ENCODE peak calls at places on chromosomes 7 and 10, in five cellular contexts. U is endothelial cell of umbilical vein, F is heart left ventricle, C is fibroblast of lung, D is HCT116. R is an unnamed sample. For H3K27me3 and H3K9me3, the result is how much of the 10 kb centered on the place peaks cover.

GRCh38 chr10:82558208-82558607 is 683.2 kb downstream of the NRG3 start:
- DNase-seq in U (peak), F (no peak), C (no peak), D (no peak), R (peak)

GRCh38 chr10:104456817-104457657 is 103.4 kb downstream of the CFAP58 start:
- DNase-seq in U (no peak), F (no peak), C (no peak), D (no peak), R (no peak)

GRCh38 chr7:155925682-155926081 is 113.4 kb upstream of the SHH start:
- DNase-seq in U (no peak), F (no peak), C (no peak), D (no peak), R (no peak)

GRCh38 chr7:112421666-112422486 is 28.4 kb upstream of the IFRD1 start:
- DNase-seq in U (no peak), F (no peak), C (no peak), D (no peak), R (peak)

GRCh38 chr10:60942604-60943269 is 1.2 kb downstream of the RHOBTB1 start:
- DNase-seq in U (peak), F (peak), C (peak), D (no peak), R (no peak)

GRCh38 chr10:116437076-116437692 is 9.5 kb downstream of the PNLIPRP3 start:
- DNase-seq in U (no peak), F (no peak), C (no peak), D (no peak), R (no peak)

GRCh38 chr7:3107889-3108570 is 64.4 kb upstream of the CARD11 start:
- DNase-seq in U (no peak), F (no peak), C (no peak), D (no peak), R (no peak)

GRCh38 chr7:122014697-122015096 is 129.4 kb downstream of the AASS start:
- DNase-seq in U (peak), F (no peak), C (peak), D (no peak), R (no peak)

GRCh38 chr10:95401704-95402469 is 111.1 kb upstream of the PDLIM1 start:
- DNase-seq in U (no peak), F (no peak), C (no peak), D (no peak), R (no peak)

GRCh38 chr7:71900556-71900955 is 511.6 kb downstream of the CALN1 start:
- DNase-seq in U (no peak), F (no peak), C (no peak), D (no peak), R (no peak)

GRCh38 chr7:74187915-74188675 is 13.9 kb downstream of the EIF4H start:
- DNase-seq in U (peak), F (no peak), C (peak), D (no peak), R (peak)

GRCh38 chr10:75431180-75432111 is at the start of gene LRMDA:
- DNase-seq in U (no peak), F (peak), C (no peak), D (no peak), R (no peak)

GRCh38 chr10:75432176-75432575 is 752 bp downstream of the LRMDA start:
- DNase-seq in U (no peak), F (no peak), C (no peak), D (no peak), R (no peak)

GRCh38 chr10:75432763-75433162 is 1.3 kb downstream of the LRMDA start:
- DNase-seq in U (no peak), F (no peak), C (no peak), D (no peak), R (no peak)

GRCh38 chr10:75434292-75434691 is 2.9 kb downstream of the LRMDA start:
- DNase-seq in U (no peak), F (no peak), C (no peak), D (no peak), R (no peak)

DNA sequence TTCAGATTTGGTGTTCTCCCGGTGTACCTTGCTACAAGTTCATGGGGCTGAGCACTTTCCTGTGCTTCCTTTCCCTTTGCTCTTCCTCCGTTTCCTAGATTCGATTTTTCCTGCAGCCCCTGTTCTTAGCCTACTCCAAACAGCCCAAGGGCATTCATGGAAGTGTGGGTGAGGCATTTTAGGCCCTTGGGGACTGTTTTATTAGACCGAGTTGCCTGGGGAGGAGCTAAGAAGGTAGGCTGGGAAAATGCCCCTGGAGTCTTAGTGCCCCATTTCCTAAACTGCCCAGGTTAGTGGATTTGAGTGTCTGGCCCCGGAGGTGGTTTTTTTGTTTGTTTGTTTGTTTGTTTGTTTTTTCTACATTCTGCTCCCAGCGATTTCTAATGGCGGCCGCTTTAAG is 1.8 kb downstream of the LRMDA start:
- DNase-seq in U (no peak), F (no peak), C (no peak), D (no peak), R (no peak)
- H3K27me3 ChIP-seq in U (under half), F (under half), C (under half), D (under half), R (half or more)

GRCh38 chr10:89615824-89616223 is 29.2 kb downstream of the PANK1 start:
- DNase-seq in U (peak), F (no peak), C (no peak), D (no peak), R (no peak)

GRCh38 chr10:89615105-89615504 is 29.9 kb downstream of the PANK1 start:
- DNase-seq in U (no peak), F (no peak), C (no peak), D (no peak), R (no peak)

GRCh38 chr10:89609730-89610393 is 35.2 kb downstream of the PANK1 start:
- DNase-seq in U (no peak), F (no peak), C (no peak), D (no peak), R (no peak)

GRCh38 chr10:89611282-89611681 is 33.8 kb downstream of the PANK1 start:
- DNase-seq in U (no peak), F (no peak), C (no peak), D (no peak), R (no peak)

GRCh38 chr10:89613582-89613981 is 31.5 kb downstream of the PANK1 start:
- DNase-seq in U (no peak), F (no peak), C (no peak), D (no peak), R (no peak)
- H3K9me3 ChIP-seq in U (under half), F (under half), C (under half), D (under half), R (under half)

DNA sequence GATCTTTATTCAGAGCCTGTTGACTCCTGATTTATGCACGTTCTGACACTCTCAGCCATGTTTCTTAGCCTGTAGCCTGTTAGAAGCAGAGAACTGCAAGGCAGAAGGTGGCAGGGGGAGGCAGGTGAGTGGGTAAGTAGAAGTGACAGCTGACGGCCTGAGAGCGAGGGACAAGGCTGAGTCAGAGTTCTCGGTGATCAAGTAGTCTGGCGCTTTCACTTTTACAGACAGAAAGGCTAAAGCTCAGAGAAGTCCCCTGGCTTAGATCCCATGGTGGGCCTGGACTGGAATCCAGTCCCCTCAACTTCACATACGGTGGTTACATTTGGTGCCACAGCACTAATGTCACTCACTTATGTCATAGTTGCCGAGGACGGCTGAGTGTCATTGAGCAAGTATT is 139.0 kb downstream of the TACC2 start:
- DNase-seq in U (peak), F (no peak), C (no peak), D (no peak), R (no peak)
- H3K4me3 ChIP-seq in U (peak), F (peak), C (peak), D (no peak), R (no peak)

DNA sequence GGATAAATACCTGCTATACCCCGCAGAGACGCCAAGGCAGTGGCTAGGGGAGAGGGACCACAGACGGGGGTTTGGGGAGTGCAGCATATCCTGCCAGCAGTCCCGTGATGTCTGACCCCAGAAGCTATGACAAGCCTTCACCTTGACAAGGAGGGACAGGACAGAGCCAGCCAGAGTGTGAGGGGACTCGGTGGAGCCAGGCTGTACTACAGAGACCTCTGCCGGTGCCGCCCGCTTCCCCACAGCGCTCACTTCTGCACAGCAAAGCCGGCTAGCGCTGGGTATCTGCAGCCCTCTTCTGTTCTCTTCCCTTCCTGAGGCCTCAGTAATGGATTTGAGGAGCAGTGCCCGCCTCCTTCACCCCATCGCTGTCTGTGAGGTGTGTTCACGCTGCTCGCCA is 47.0 kb upstream of the PFKP start:
- DNase-seq in U (no peak), F (no peak), C (no peak), D (no peak), R (no peak)
- H3K27me3 ChIP-seq in U (under half), F (under half), C (under half), D (half or more), R (half or more)

DNA sequence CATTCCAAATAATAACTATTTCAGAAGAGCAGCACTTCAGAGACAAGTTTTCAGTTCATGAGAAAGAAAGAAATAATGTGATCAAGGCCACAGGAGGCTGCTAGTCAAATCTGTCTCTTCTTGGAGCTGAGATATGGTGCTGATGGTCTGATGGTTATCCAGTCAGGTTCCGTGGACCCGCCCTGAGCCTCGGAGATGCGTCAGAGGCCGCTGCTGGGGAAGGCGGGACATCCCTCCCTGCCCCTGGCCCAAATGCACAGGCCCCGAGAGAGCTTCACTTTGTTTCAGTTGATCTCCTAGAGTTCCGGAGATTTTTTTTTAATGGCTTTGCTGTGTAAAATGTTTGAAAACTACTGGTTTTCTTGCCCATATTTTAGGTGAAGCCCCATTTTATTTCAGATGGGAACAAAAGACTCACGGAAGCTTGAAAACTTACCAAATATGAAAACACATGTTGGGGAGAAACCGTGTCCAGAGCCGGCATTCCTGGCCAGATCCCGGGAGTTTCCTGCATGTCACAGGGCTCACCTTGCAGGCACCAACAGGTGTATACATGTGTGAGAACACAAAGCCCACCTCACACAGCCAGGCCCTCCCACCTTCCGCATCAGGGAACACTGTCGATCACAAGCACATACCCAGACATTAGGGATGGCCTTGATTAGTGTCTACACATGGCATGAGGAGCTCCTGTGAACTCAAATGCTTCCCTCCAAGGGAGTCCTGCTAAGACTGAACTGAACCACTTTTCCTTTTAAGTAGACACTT is 499.0 kb downstream of the TCERG1L start:
- DNase-seq in U (no peak), F (no peak), C (no peak), D (no peak), R (no peak)
- H3K9me3 ChIP-seq in U (under half), F (under half), C (under half), D (under half), R (under half)

DNA sequence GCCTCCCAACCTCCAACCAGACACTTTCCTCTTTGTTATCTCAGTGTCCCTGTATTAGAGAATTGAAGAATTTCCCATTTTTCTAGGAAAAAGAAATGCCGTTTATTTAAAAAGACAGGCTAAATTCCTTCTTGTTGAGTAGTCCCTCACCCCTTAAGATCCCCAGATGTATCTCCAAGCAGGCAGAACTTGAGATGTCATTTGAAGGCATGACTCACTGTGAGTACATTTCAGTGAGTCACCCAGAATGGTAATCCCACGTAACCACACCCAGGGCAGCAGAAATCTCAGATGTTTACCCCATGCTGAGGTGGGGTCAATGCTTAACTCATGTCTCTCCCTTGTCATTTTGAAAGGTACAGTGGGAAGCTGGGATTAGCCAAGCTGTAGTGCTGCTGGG is 4.4 kb downstream of the ZNF655 start:
- DNase-seq in U (peak), F (no peak), C (peak), D (peak), R (peak)
- H3K4me3 ChIP-seq in U (no peak), F (no peak), C (peak), D (peak), R (no peak)

GRCh38 chr10:125155101-125155500 is 5.3 kb downstream of the CTBP2 start:
- DNase-seq in U (peak), F (no peak), C (no peak), D (no peak), R (no peak)
- H3K27me3 ChIP-seq in U (under half), F (under half), C (under half), D (under half), R (under half)